ENCODE peak calls at places on chromosomes 7 and 10, in nine cellular contexts. W is activated CD4-positive, alpha-beta T cell treated with anti-CD3 and anti-CD28 coated beads, Interleukin-2, amount 50 U/mL, for 1 hour; C is M059J; M is NCI-H510A; X is AG09319; T is effector CD4-positive, alpha-beta T cell; Z is stomach; P is GM18507; A is NCI-H1048. U is an unnamed sample.

GRCh38 chr10:33337335-33337854 is 2.9 kb upstream of the NRP1 start:
- DNase-seq in Z (no peak), W (no peak), M (no peak), T (no peak), X (no peak), P (no peak), A (no peak), C (peak; percentile 82), U (peak; percentile 33)

GRCh38 chr7:38512704-38513103 is 118.5 kb downstream of the AMPH start:
- DNase-seq in M (no peak), W (no peak), X (no peak), Z (no peak), A (no peak), T (no peak), P (no peak), C (peak; percentile 4), U (no peak)

GRCh38 chr10:72291019-72291532 is 17.4 kb downstream of the DDIT4 start:
- DNase-seq in C (peak; percentile 43), W (no peak), T (no peak), Z (no peak), A (no peak), P (no peak), M (no peak), X (no peak), U (no peak)

GRCh38 chr10:7258948-7259523 is 151.8 kb downstream of the SFMBT2 start:
- DNase-seq in W (peak; percentile 58), Z (no peak), M (no peak), A (no peak), P (peak; percentile 36), C (peak; percentile 63), X (no peak), T (peak; percentile 41), U (no peak)

GRCh38 chr10:129645487-129645886 is 178.4 kb downstream of the MGMT start:
- DNase-seq in M (no peak), T (no peak), X (no peak), C (no peak), Z (no peak), P (no peak), W (no peak), A (no peak), U (no peak)

GRCh38 chr7:120944826-120945562 is 5.6 kb upstream of the ING3 start:
- DNase-seq in M (no peak), T (no peak), C (no peak), X (no peak), P (no peak), W (no peak), Z (no peak), A (no peak), U (no peak)

GRCh38 chr7:64890761-64891666 is 12.1 kb upstream of the ZNF273 start:
- DNase-seq in Z (no peak), A (no peak), T (no peak), P (no peak), C (peak; percentile 69), M (no peak), X (no peak), W (no peak), U (no peak)

GRCh38 chr10:121260383-121260782 is 337.9 kb downstream of the FGFR2 start:
- DNase-seq in X (no peak), A (no peak), W (no peak), T (no peak), C (no peak), Z (no peak), P (no peak), M (no peak), U (peak; percentile 1)

GRCh38 chr7:17357952-17358351 is 59.5 kb downstream of the AHR start:
- DNase-seq in X (no peak), A (no peak), C (peak; percentile 49), M (no peak), T (no peak), Z (no peak), P (no peak), W (no peak), U (no peak)

GRCh38 chr10:103114876-103115275 is 78.2 kb downstream of the NT5C2 start:
- DNase-seq in T (no peak), X (no peak), C (no peak), W (no peak), M (no peak), Z (no peak), A (no peak), P (no peak), U (no peak)

GRCh38 chr10:73887038-73888015 is 13.0 kb upstream of the CAMK2G start:
- DNase-seq in T (no peak), A (no peak), P (no peak), Z (peak; percentile 73), W (no peak), X (peak; percentile 86), M (no peak), C (peak; percentile 96), U (no peak)

GRCh38 chr7:134943785-134944400 is 42.4 kb upstream of the AGBL3 start:
- DNase-seq in Z (no peak), M (no peak), C (peak; percentile 46), W (no peak), A (no peak), X (no peak), T (no peak), P (no peak), U (peak; percentile 76)

GRCh38 chr10:21860718-21861117 is 142.8 kb downstream of the DNAJC1 start:
- DNase-seq in P (no peak), T (no peak), W (no peak), Z (no peak), C (peak; percentile 45), X (no peak), A (no peak), M (no peak), U (no peak)

GRCh38 chr7:26910221-26910620 is 45.8 kb upstream of the SKAP2 start:
- DNase-seq in M (no peak), Z (no peak), C (peak; percentile 93), T (no peak), X (no peak), P (no peak), W (no peak), A (no peak), U (no peak)

GRCh38 chr7:118153551-118154177 is 30.3 kb upstream of the LSM8 start:
- DNase-seq in X (no peak), A (peak; percentile 8), C (peak; percentile 9), P (peak; percentile 5), Z (no peak), M (no peak), W (no peak), T (peak; percentile 8), U (no peak)